ENCODE peak calls at places on chromosome 6, in five cellular contexts. N, O, W, Z and F are unnamed samples.

GRCh38 chr6:111478749-111479148 is 4.3 kb downstream of the REV3L start:
- DNase-seq in N (peak), O (peak), W (no peak), Z (no peak), F (peak)

GRCh38 chr6:18277181-18278006 is 13.1 kb upstream of the DEK start:
- DNase-seq in N (no peak), O (no peak), W (peak), Z (peak), F (no peak)

GRCh38 chr6:119479860-119480655 is 130.5 kb upstream of the MAN1A1 start:
- DNase-seq in N (peak), O (no peak), W (no peak), Z (no peak), F (no peak)

GRCh38 chr6:117494283-117494682 is 11.8 kb downstream of the DCBLD1 start:
- DNase-seq in N (peak), O (no peak), W (no peak), Z (no peak), F (no peak)

GRCh38 chr6:148723484-148723883 is 23.3 kb upstream of the UST start:
- DNase-seq in N (no peak), O (no peak), W (no peak), Z (no peak), F (no peak)

GRCh38 chr6:144310761-144311160 is 25.6 kb downstream of the UTRN start:
- DNase-seq in N (no peak), O (no peak), W (no peak), Z (no peak), F (no peak)

GRCh38 chr6:53306819-53307347 is 41.9 kb downstream of the ELOVL5 start:
- DNase-seq in N (no peak), O (peak), W (no peak), Z (no peak), F (peak)

GRCh38 chr6:44049163-44049988 is 77.9 kb downstream of the MRPL14 start:
- DNase-seq in N (no peak), O (no peak), W (no peak), Z (no peak), F (no peak)

GRCh38 chr6:99330159-99330558 is 19.3 kb downstream of the FAXC start:
- DNase-seq in N (peak), O (peak), W (peak), Z (no peak), F (peak)

GRCh38 chr6:143400258-143401059 is 50.0 kb downstream of the ADAT2 start:
- DNase-seq in N (no peak), O (peak), W (no peak), Z (no peak), F (no peak)

GRCh38 chr6:5422321-5422915 is 161.1 kb downstream of the FARS2 start:
- DNase-seq in N (peak), O (peak), W (peak), Z (peak), F (no peak)

GRCh38 chr6:113994934-113995342 is 24.0 kb upstream of the HDAC2 start:
- DNase-seq in N (peak), O (peak), W (peak), Z (peak), F (no peak)

GRCh38 chr6:42128460-42129359 is 13.7 kb downstream of the C6orf132 start:
- DNase-seq in N (peak), O (no peak), W (no peak), Z (no peak), F (no peak)

GRCh38 chr6:118659513-118660217 is 8.3 kb upstream of the CEP85L start:
- DNase-seq in N (peak), O (no peak), W (no peak), Z (no peak), F (no peak)

GRCh38 chr6:2127484-2127911 is 117.9 kb downstream of the GMDS start:
- DNase-seq in N (peak), O (no peak), W (no peak), Z (no peak), F (peak)

GRCh38 chr6:168737481-168737880 is 296.5 kb downstream of the SMOC2 start:
- DNase-seq in N (no peak), O (peak), W (no peak), Z (no peak), F (no peak)

GRCh38 chr6:127637830-127638229 is 60.9 kb downstream of the C6orf58 start:
- DNase-seq in N (no peak), O (no peak), W (no peak), Z (no peak), F (no peak)

GRCh38 chr6:163679753-163680152 is 265.2 kb downstream of the QKI start:
- DNase-seq in N (no peak), O (no peak), W (no peak), Z (no peak), F (no peak)

GRCh38 chr6:11987390-11987789 is 24.7 kb upstream of the HIVEP1 start:
- DNase-seq in N (no peak), O (no peak), W (no peak), Z (no peak), F (no peak)

GRCh38 chr6:85421963-85422362 is 27.9 kb upstream of the NT5E start:
- DNase-seq in N (no peak), O (no peak), W (no peak), Z (no peak), F (no peak)

GRCh38 chr6:67933278-67933677 is 701.8 kb upstream of the ADGRB3 start:
- DNase-seq in N (peak), O (no peak), W (peak), Z (peak), F (no peak)

GRCh38 chr6:15320683-15321082 is 74.8 kb downstream of the JARID2 start:
- DNase-seq in N (no peak), O (no peak), W (no peak), Z (no peak), F (no peak)

GRCh38 chr6:26214826-26215199 is 127.6 kb downstream of the HFE start:
- DNase-seq in N (peak), O (no peak), W (no peak), Z (no peak), F (no peak)

GRCh38 chr6:2165216-2165725 is 80.1 kb downstream of the GMDS start:
- DNase-seq in N (no peak), O (no peak), W (no peak), Z (no peak), F (no peak)

GRCh38 chr6:95017922-95018321 is 559.4 kb upstream of the MANEA start:
- DNase-seq in N (no peak), O (no peak), W (no peak), Z (no peak), F (no peak)

GRCh38 chr6:135667694-135668455 is 170.3 kb upstream of the AHI1 start:
- DNase-seq in N (no peak), O (no peak), W (peak), Z (no peak), F (no peak)

GRCh38 chr6:135664527-135664926 is 167.0 kb upstream of the AHI1 start:
- DNase-seq in N (no peak), O (no peak), W (no peak), Z (no peak), F (no peak)

GRCh38 chr6:135665935-135666334 is 168.4 kb upstream of the AHI1 start:
- DNase-seq in N (no peak), O (no peak), W (no peak), Z (no peak), F (no peak)
- TF ChIP-seq ATF2 in N (no peak), O (no peak), W (no peak), Z (no peak), F (no peak)

GRCh38 chr6:90044182-90044832 is 150.0 kb downstream of the GJA10 start:
- DNase-seq in N (peak), O (no peak), W (no peak), Z (no peak), F (no peak)

GRCh38 chr6:90049295-90049694 is 155.0 kb downstream of the GJA10 start:
- DNase-seq in N (no peak), O (no peak), W (no peak), Z (no peak), F (no peak)

GRCh38 chr6:90044833-90045337 is 150.6 kb downstream of the GJA10 start:
- DNase-seq in N (peak), O (no peak), W (no peak), Z (no peak), F (no peak)

GRCh38 chr6:90045535-90045934 is 151.3 kb downstream of the GJA10 start:
- DNase-seq in N (no peak), O (no peak), W (no peak), Z (no peak), F (no peak)

GRCh38 chr6:90048191-90048969 is 154.1 kb downstream of the GJA10 start:
- DNase-seq in N (no peak), O (no peak), W (no peak), Z (no peak), F (no peak)
- TF ChIP-seq ATF2 in N (no peak), O (no peak), W (no peak), Z (no peak), F (no peak)

DNA sequence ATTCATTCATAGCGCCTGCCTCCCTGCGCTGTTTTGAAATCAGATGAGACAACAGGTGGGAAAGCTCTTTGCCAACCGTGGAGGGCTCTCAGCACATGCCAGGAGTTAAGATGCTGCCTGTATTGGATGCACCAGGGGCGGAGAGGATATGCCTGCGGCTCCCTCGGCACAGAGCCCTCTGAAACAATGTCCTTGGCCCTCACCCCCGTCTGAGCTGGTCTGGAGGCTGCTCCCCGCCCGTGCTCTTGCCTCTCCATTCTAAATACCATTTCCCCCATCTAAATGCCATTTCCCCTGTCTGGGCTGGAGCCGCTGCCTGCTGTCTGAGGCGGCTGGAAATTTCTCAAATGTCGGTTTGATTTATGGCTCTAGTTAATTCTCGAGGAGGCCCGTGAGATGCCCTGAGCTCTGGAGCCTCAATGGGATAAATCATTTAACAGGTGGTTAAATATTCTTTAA is 50.8 kb upstream of the MLN start:
- DNase-seq in N (no peak), O (no peak), W (no peak), Z (no peak), F (no peak)
- TF ChIP-seq ATF2 in N (no peak), O (no peak), W (no peak), Z (no peak), F (no peak)

GRCh38 chr6:153373869-153374268 is 242.8 kb upstream of the RGS17 start:
- DNase-seq in N (no peak), O (no peak), W (no peak), Z (no peak), F (no peak)
- TF ChIP-seq ATF2 in N (no peak), O (no peak), W (no peak), Z (no peak), F (no peak)

GRCh38 chr6:105774247-105774646 is 311.9 kb upstream of the PRDM1 start:
- DNase-seq in N (no peak), O (no peak), W (no peak), Z (no peak), F (no peak)

GRCh38 chr6:105775095-105775494 is 311.0 kb upstream of the PRDM1 start:
- DNase-seq in N (no peak), O (no peak), W (no peak), Z (no peak), F (no peak)

GRCh38 chr6:105769987-105770386 is 316.1 kb upstream of the PRDM1 start:
- DNase-seq in N (no peak), O (no peak), W (no peak), Z (no peak), F (no peak)

GRCh38 chr6:105769197-105769596 is 316.9 kb upstream of the PRDM1 start:
- DNase-seq in N (no peak), O (no peak), W (no peak), Z (no peak), F (no peak)

GRCh38 chr6:105771313-105771970 is 314.7 kb upstream of the PRDM1 start:
- DNase-seq in N (no peak), O (no peak), W (no peak), Z (no peak), F (no peak)
- TF ChIP-seq ATF2 in N (no peak), O (no peak), W (no peak), Z (no peak), F (no peak)

GRCh38 chr6:37897819-37898534 is 78.5 kb downstream of the ZFAND3 start:
- DNase-seq in N (no peak), O (no peak), W (no peak), Z (no peak), F (no peak)

GRCh38 chr6:37897321-37897720 is 77.8 kb downstream of the ZFAND3 start:
- DNase-seq in N (no peak), O (no peak), W (no peak), Z (no peak), F (no peak)

GRCh38 chr6:37893262-37893661 is 73.7 kb downstream of the ZFAND3 start:
- DNase-seq in N (no peak), O (no peak), W (no peak), Z (no peak), F (no peak)

GRCh38 chr6:37891072-37891471 is 71.5 kb downstream of the ZFAND3 start:
- DNase-seq in N (no peak), O (no peak), W (no peak), Z (no peak), F (no peak)

GRCh38 chr6:37894585-37894984 is 75.1 kb downstream of the ZFAND3 start:
- DNase-seq in N (no peak), O (no peak), W (no peak), Z (no peak), F (no peak)
- TF ChIP-seq ATF2 in N (no peak), O (no peak), W (no peak), Z (no peak), F (no peak)

GRCh38 chr6:133705731-133706130 is 183.2 kb upstream of the TCF21 start:
- DNase-seq in N (no peak), O (no peak), W (no peak), Z (no peak), F (no peak)
- TF ChIP-seq ATF2 in N (no peak), O (no peak), W (no peak), Z (no peak), F (no peak)

GRCh38 chr6:134299236-134299635 is 18.7 kb downstream of the SGK1 start:
- DNase-seq in N (no peak), O (peak), W (no peak), Z (no peak), F (no peak)
- TF ChIP-seq ATF2 in N (no peak), O (no peak), W (no peak), Z (no peak), F (no peak)

DNA sequence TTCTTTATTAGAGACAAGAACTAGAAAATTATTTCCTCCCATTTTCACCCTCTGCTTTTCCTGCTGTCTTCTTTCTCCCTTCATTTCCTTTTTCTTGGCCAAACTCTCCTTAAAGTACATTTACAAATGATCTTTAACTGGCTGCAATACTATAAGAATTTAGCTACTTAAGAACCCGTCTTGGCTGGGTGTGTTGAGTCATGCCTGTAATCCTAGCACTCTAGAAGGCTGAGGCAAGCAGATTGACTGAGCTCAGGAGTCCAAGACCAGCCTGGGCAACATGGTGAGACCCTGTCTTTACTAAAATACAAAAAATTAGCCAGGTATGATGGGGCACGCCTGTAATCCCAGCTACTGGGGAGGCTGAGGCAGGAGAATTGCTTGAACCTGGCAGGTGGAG is 39.3 kb upstream of the SRPK1 start:
- DNase-seq in N (no peak), O (no peak), W (no peak), Z (no peak), F (no peak)
- TF ChIP-seq ATF2 in N (no peak), O (no peak), W (no peak), Z (no peak), F (no peak)